ENCODE peak calls at places on chromosomes 6 and 20, in ten cellular contexts. One of them, this sample, is unnamed.

GRCh38 chr20:61146006-61146405 is 106.1 kb upstream of the CDH4 start:
- DNase-seq in NCI-H774: no peak
- DNase-seq in dorsolateral prefrontal cortex: no peak
- DNase-seq in ELR: no peak
- DNase-seq in HT-29: no peak
- DNase-seq in AG04450: no peak
- DNase-seq in mesendoderm: no peak
- DNase-seq in T-helper 1 cell: no peak
- DNase-seq in activated T-helper 1 cell treated with Interleukin-2 at 50 U/mL for 16 hours: no peak
- DNase-seq in Kasumi-1: no peak
- DNase-seq in this sample: no peak

GRCh38 chr6:157267109-157267611 is 56.2 kb downstream of the TMEM242 start:
- DNase-seq in NCI-H774: no peak
- DNase-seq in dorsolateral prefrontal cortex: no peak
- DNase-seq in ELR: no peak
- DNase-seq in HT-29: no peak
- DNase-seq in AG04450: no peak
- DNase-seq in mesendoderm: no peak
- DNase-seq in T-helper 1 cell: no peak
- DNase-seq in activated T-helper 1 cell treated with Interleukin-2 at 50 U/mL for 16 hours: no peak
- DNase-seq in Kasumi-1: no peak
- DNase-seq in this sample: no peak

GRCh38 chr20:38208523-38208922 is 43.5 kb upstream of the TGM2 start:
- DNase-seq in NCI-H774: no peak
- DNase-seq in dorsolateral prefrontal cortex: no peak
- DNase-seq in ELR: no peak
- DNase-seq in HT-29: no peak
- DNase-seq in AG04450: no peak
- DNase-seq in mesendoderm: no peak
- DNase-seq in T-helper 1 cell: no peak
- DNase-seq in activated T-helper 1 cell treated with Interleukin-2 at 50 U/mL for 16 hours: no peak
- DNase-seq in Kasumi-1: no peak
- DNase-seq in this sample: no peak

GRCh38 chr20:54068966-54069365 is 1.4 kb downstream of the BCAS1 start:
- DNase-seq in NCI-H774: no peak
- DNase-seq in dorsolateral prefrontal cortex: no peak
- DNase-seq in ELR: no peak
- DNase-seq in HT-29: peak; percentile 33
- DNase-seq in AG04450: no peak
- DNase-seq in mesendoderm: no peak
- DNase-seq in T-helper 1 cell: no peak
- DNase-seq in activated T-helper 1 cell treated with Interleukin-2 at 50 U/mL for 16 hours: no peak
- DNase-seq in Kasumi-1: no peak
- DNase-seq in this sample: no peak

GRCh38 chr6:130222775-130223174 is at the start of gene SAMD3:
- DNase-seq in NCI-H774: no peak
- DNase-seq in dorsolateral prefrontal cortex: no peak
- DNase-seq in ELR: no peak
- DNase-seq in HT-29: no peak
- DNase-seq in AG04450: no peak
- DNase-seq in mesendoderm: no peak
- DNase-seq in T-helper 1 cell: no peak
- DNase-seq in activated T-helper 1 cell treated with Interleukin-2 at 50 U/mL for 16 hours: no peak
- DNase-seq in Kasumi-1: no peak
- DNase-seq in this sample: no peak

GRCh38 chr6:31180500-31180899 is 10.0 kb upstream of the POU5F1 start:
- DNase-seq in NCI-H774: no peak
- DNase-seq in dorsolateral prefrontal cortex: no peak
- DNase-seq in ELR: peak; percentile 81
- DNase-seq in HT-29: no peak
- DNase-seq in AG04450: no peak
- DNase-seq in mesendoderm: peak; percentile 64
- DNase-seq in T-helper 1 cell: peak; percentile 46
- DNase-seq in activated T-helper 1 cell treated with Interleukin-2 at 50 U/mL for 16 hours: no peak
- DNase-seq in Kasumi-1: no peak
- DNase-seq in this sample: no peak

GRCh38 chr20:19915111-19915798 is 101.9 kb upstream of the NAA20 start:
- DNase-seq in NCI-H774: no peak
- DNase-seq in dorsolateral prefrontal cortex: no peak
- DNase-seq in ELR: no peak
- DNase-seq in HT-29: no peak
- DNase-seq in AG04450: no peak
- DNase-seq in mesendoderm: no peak
- DNase-seq in T-helper 1 cell: no peak
- DNase-seq in activated T-helper 1 cell treated with Interleukin-2 at 50 U/mL for 16 hours: no peak
- DNase-seq in Kasumi-1: peak; percentile 94
- DNase-seq in this sample: no peak

GRCh38 chr20:11687546-11688292 is 230.0 kb upstream of the BTBD3 start:
- DNase-seq in NCI-H774: peak; percentile 8
- DNase-seq in dorsolateral prefrontal cortex: no peak
- DNase-seq in ELR: no peak
- DNase-seq in HT-29: peak; percentile 73
- DNase-seq in AG04450: no peak
- DNase-seq in mesendoderm: no peak
- DNase-seq in T-helper 1 cell: no peak
- DNase-seq in activated T-helper 1 cell treated with Interleukin-2 at 50 U/mL for 16 hours: no peak
- DNase-seq in Kasumi-1: no peak
- DNase-seq in this sample: no peak